ENCODE peak calls at places on chromosomes 1 and 21, in five cellular contexts. One of them, this sample, is unnamed.

GRCh38 chr1:70314706-70315304 is 39.7 kb downstream of the ANKRD13C start:
- DNase-seq in HEK293T: peak
- DNase-seq in K562: no peak
- DNase-seq in SK-N-SH: peak
- DNase-seq in HepG2: no peak
- DNase-seq in this sample: no peak

GRCh38 chr1:234322979-234323378 is 50.3 kb upstream of the COA6 start:
- DNase-seq in HEK293T: peak
- DNase-seq in K562: peak
- DNase-seq in SK-N-SH: no peak
- DNase-seq in HepG2: peak
- DNase-seq in this sample: no peak

GRCh38 chr1:17167783-17168479 is 37.0 kb upstream of the PADI1 start:
- DNase-seq in HEK293T: no peak
- DNase-seq in K562: peak
- DNase-seq in SK-N-SH: no peak
- DNase-seq in HepG2: no peak
- DNase-seq in this sample: no peak

GRCh38 chr1:192565946-192566345 is 9.6 kb upstream of the RGS1 start:
- DNase-seq in HEK293T: no peak
- DNase-seq in K562: no peak
- DNase-seq in SK-N-SH: no peak
- DNase-seq in HepG2: no peak
- DNase-seq in this sample: no peak

GRCh38 chr1:66931548-66932124 is 6.8 kb downstream of the MIER1 start:
- DNase-seq in HEK293T: no peak
- DNase-seq in K562: no peak
- DNase-seq in SK-N-SH: no peak
- DNase-seq in HepG2: no peak
- DNase-seq in this sample: no peak

GRCh38 chr1:94976996-94977548 is 50.2 kb upstream of the CNN3 start:
- DNase-seq in HEK293T: no peak
- DNase-seq in K562: no peak
- DNase-seq in SK-N-SH: no peak
- DNase-seq in HepG2: no peak
- DNase-seq in this sample: no peak

GRCh38 chr1:14915356-14916054 is 238.0 kb upstream of the TMEM51 start:
- DNase-seq in HEK293T: peak
- DNase-seq in K562: peak
- DNase-seq in SK-N-SH: peak
- DNase-seq in HepG2: peak
- DNase-seq in this sample: no peak

GRCh38 chr1:28927442-28928305 is 13.3 kb downstream of the EPB41 start:
- DNase-seq in HEK293T: no peak
- DNase-seq in K562: no peak
- DNase-seq in SK-N-SH: peak
- DNase-seq in HepG2: no peak
- DNase-seq in this sample: peak

GRCh38 chr1:209641216-209642181 is 10.7 kb downstream of the LAMB3 start:
- DNase-seq in HEK293T: no peak
- DNase-seq in K562: no peak
- DNase-seq in SK-N-SH: no peak
- DNase-seq in HepG2: no peak
- DNase-seq in this sample: no peak

GRCh38 chr1:116298746-116299145 is 74.3 kb upstream of the ATP1A1 start:
- DNase-seq in HEK293T: no peak
- DNase-seq in K562: no peak
- DNase-seq in SK-N-SH: no peak
- DNase-seq in HepG2: no peak
- DNase-seq in this sample: no peak

GRCh38 chr21:41899431-41900202 is 20.5 kb upstream of the PRDM15 start:
- DNase-seq in HEK293T: no peak
- DNase-seq in K562: no peak
- DNase-seq in SK-N-SH: no peak
- DNase-seq in HepG2: no peak
- DNase-seq in this sample: no peak

GRCh38 chr1:19869929-19870328 is 12.3 kb upstream of the OTUD3 start:
- DNase-seq in HEK293T: no peak
- DNase-seq in K562: peak
- DNase-seq in SK-N-SH: no peak
- DNase-seq in HepG2: no peak
- DNase-seq in this sample: no peak

GRCh38 chr21:40049031-40049958 is 182.1 kb downstream of the PCP4 start:
- DNase-seq in HEK293T: no peak
- DNase-seq in K562: no peak
- DNase-seq in SK-N-SH: no peak
- DNase-seq in HepG2: no peak
- DNase-seq in this sample: no peak

GRCh38 chr21:35424122-35424521 is 375.0 kb upstream of the RUNX1 start:
- DNase-seq in HEK293T: no peak
- DNase-seq in K562: no peak
- DNase-seq in SK-N-SH: no peak
- DNase-seq in HepG2: no peak
- DNase-seq in this sample: no peak

GRCh38 chr1:201328576-201328975 is 45.3 kb downstream of the PKP1 start:
- DNase-seq in HEK293T: no peak
- DNase-seq in K562: no peak
- DNase-seq in SK-N-SH: no peak
- DNase-seq in HepG2: no peak
- DNase-seq in this sample: no peak

GRCh38 chr1:160773088-160773487 is 22.9 kb upstream of the LY9 start:
- DNase-seq in HEK293T: no peak
- DNase-seq in K562: no peak
- DNase-seq in SK-N-SH: no peak
- DNase-seq in HepG2: no peak
- DNase-seq in this sample: no peak

DNA sequence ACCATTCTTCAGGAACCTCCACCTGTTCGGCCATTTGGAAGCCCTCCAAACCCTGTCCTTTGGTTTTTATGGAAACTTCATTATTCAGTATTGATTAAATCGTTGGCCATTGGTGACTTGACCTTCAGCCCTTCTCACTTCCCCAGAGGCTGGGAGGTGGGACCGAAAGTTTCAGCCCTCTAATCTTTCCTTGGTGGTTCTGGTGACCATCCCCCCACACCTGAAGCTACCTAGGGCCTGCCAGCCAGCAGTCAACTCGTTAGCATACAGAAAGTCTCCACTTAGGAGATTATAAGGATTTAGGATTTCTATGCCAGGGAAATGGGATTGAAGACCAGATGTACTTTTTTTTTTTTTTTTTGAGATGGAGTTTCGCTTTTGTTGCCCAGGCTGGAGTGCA is 6.7 kb downstream of the DHX9 start:
- DNase-seq in HEK293T: no peak
- DNase-seq in K562: no peak
- DNase-seq in SK-N-SH: no peak
- DNase-seq in HepG2: no peak
- DNase-seq in this sample: no peak
- TF ChIP-seq FOXM1 in HEK293T: no peak
- TF ChIP-seq FOXM1 in K562: no peak
- TF ChIP-seq FOXM1 in SK-N-SH: no peak
- TF ChIP-seq FOXM1 in HepG2: no peak
- TF ChIP-seq FOXM1 in this sample: no peak

GRCh38 chr21:45479691-45480675 is 62.3 kb downstream of the SLC19A1 start:
- DNase-seq in HEK293T: no peak
- DNase-seq in K562: no peak
- DNase-seq in SK-N-SH: no peak
- DNase-seq in HepG2: no peak
- DNase-seq in this sample: no peak

GRCh38 chr21:45476582-45476981 is 65.7 kb downstream of the SLC19A1 start:
- DNase-seq in HEK293T: no peak
- DNase-seq in K562: no peak
- DNase-seq in SK-N-SH: no peak
- DNase-seq in HepG2: no peak
- DNase-seq in this sample: no peak

GRCh38 chr21:45477176-45478114 is 64.8 kb downstream of the SLC19A1 start:
- DNase-seq in HEK293T: no peak
- DNase-seq in K562: no peak
- DNase-seq in SK-N-SH: no peak
- DNase-seq in HepG2: no peak
- DNase-seq in this sample: no peak

GRCh38 chr21:45478816-45479669 is 63.2 kb downstream of the SLC19A1 start:
- DNase-seq in HEK293T: no peak
- DNase-seq in K562: no peak
- DNase-seq in SK-N-SH: no peak
- DNase-seq in HepG2: no peak
- DNase-seq in this sample: no peak

GRCh38 chr21:45478115-45478801 is 64.0 kb downstream of the SLC19A1 start:
- DNase-seq in HEK293T: peak
- DNase-seq in K562: peak
- DNase-seq in SK-N-SH: peak
- DNase-seq in HepG2: peak
- DNase-seq in this sample: no peak
- TF ChIP-seq FOXM1 in HEK293T: no peak
- TF ChIP-seq FOXM1 in K562: no peak
- TF ChIP-seq FOXM1 in SK-N-SH: no peak
- TF ChIP-seq FOXM1 in HepG2: no peak
- TF ChIP-seq FOXM1 in this sample: no peak

GRCh38 chr1:3170566-3171453 is 101.8 kb downstream of the PRDM16 start:
- DNase-seq in HEK293T: peak
- DNase-seq in K562: no peak
- DNase-seq in SK-N-SH: peak
- DNase-seq in HepG2: peak
- DNase-seq in this sample: no peak
- TF ChIP-seq FOXM1 in HEK293T: no peak
- TF ChIP-seq FOXM1 in K562: no peak
- TF ChIP-seq FOXM1 in SK-N-SH: no peak
- TF ChIP-seq FOXM1 in HepG2: no peak
- TF ChIP-seq FOXM1 in this sample: no peak

GRCh38 chr1:11749203-11749689 is 12.7 kb upstream of the C1orf167 start:
- DNase-seq in HEK293T: peak
- DNase-seq in K562: peak
- DNase-seq in SK-N-SH: peak
- DNase-seq in HepG2: peak
- DNase-seq in this sample: no peak

GRCh38 chr1:11752359-11753208 is 9.4 kb upstream of the C1orf167 start:
- DNase-seq in HEK293T: no peak
- DNase-seq in K562: peak
- DNase-seq in SK-N-SH: no peak
- DNase-seq in HepG2: no peak
- DNase-seq in this sample: no peak

GRCh38 chr1:11751087-11751486 is 10.9 kb upstream of the C1orf167 start:
- DNase-seq in HEK293T: no peak
- DNase-seq in K562: no peak
- DNase-seq in SK-N-SH: no peak
- DNase-seq in HepG2: no peak
- DNase-seq in this sample: no peak

GRCh38 chr1:11748294-11749202 is 12.6 kb downstream of the AGTRAP start:
- DNase-seq in HEK293T: no peak
- DNase-seq in K562: no peak
- DNase-seq in SK-N-SH: no peak
- DNase-seq in HepG2: no peak
- DNase-seq in this sample: no peak

GRCh38 chr1:11749996-11750395 is 12.0 kb upstream of the C1orf167 start:
- DNase-seq in HEK293T: no peak
- DNase-seq in K562: no peak
- DNase-seq in SK-N-SH: no peak
- DNase-seq in HepG2: no peak
- DNase-seq in this sample: no peak
- TF ChIP-seq FOXM1 in HEK293T: no peak
- TF ChIP-seq FOXM1 in K562: no peak
- TF ChIP-seq FOXM1 in SK-N-SH: no peak
- TF ChIP-seq FOXM1 in HepG2: no peak
- TF ChIP-seq FOXM1 in this sample: no peak

DNA sequence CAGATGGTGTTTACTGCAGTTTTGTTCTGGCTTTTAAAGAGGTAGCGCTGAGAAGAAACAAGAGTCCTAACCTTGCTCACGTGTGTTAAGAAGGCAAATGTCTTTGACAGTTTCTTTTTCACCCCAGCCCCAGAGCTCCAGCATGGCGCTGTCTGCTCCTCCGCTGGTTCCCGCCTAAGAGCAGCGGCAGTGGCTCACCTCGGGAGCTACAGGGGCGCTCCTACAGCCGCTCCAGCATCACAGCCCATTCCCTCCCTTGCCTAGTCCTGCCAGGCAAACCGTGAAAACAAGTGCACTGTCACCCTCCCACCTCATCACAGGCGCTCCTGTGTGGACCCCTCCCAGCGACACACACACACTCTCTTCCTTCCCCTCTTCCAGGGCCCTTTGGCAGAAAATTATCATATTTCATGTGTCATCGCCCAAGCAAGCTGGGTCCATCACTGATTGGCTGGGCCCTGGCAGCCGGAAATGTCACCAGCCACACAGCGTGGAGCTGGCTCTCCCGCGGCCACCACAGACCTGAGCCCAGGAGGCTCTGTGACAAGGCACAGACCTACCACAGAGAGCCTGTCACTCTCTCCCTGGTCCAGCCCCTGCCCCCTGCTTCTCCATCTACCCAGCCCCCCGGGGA is 1.2 kb upstream of the HIVEP3 start:
- DNase-seq in HEK293T: peak
- DNase-seq in K562: peak
- DNase-seq in SK-N-SH: peak
- DNase-seq in HepG2: no peak
- DNase-seq in this sample: peak
- TF ChIP-seq FOXM1 in HEK293T: no peak
- TF ChIP-seq FOXM1 in K562: no peak
- TF ChIP-seq FOXM1 in SK-N-SH: no peak
- TF ChIP-seq FOXM1 in HepG2: no peak
- TF ChIP-seq FOXM1 in this sample: no peak

GRCh38 chr1:65059930-65060538 is 88.0 kb upstream of the AK4 start:
- DNase-seq in HEK293T: peak
- DNase-seq in K562: peak
- DNase-seq in SK-N-SH: peak
- DNase-seq in HepG2: peak
- DNase-seq in this sample: no peak
- TF ChIP-seq FOXM1 in HEK293T: no peak
- TF ChIP-seq FOXM1 in K562: no peak
- TF ChIP-seq FOXM1 in SK-N-SH: no peak
- TF ChIP-seq FOXM1 in HepG2: no peak
- TF ChIP-seq FOXM1 in this sample: no peak

GRCh38 chr1:24298606-24299005 is 20.6 kb upstream of the GRHL3 start:
- DNase-seq in HEK293T: no peak
- DNase-seq in K562: no peak
- DNase-seq in SK-N-SH: no peak
- DNase-seq in HepG2: no peak
- DNase-seq in this sample: no peak
- TF ChIP-seq FOXM1 in HEK293T: no peak
- TF ChIP-seq FOXM1 in K562: no peak
- TF ChIP-seq FOXM1 in SK-N-SH: no peak
- TF ChIP-seq FOXM1 in HepG2: no peak
- TF ChIP-seq FOXM1 in this sample: no peak

This sample was measured in GM12878.